ENCODE peak calls at places on chromosomes 6 and 20, in six cellular contexts. One of them, this sample, is unnamed.

GRCh38 chr20:31945319-31945718 is 6.5 kb downstream of the PDRG1 start:
- ATAC-seq in heart left ventricle: no peak
- ATAC-seq in activated naive CD8-positive, alpha-beta T cell treated with anti-CD3 and anti-CD28 coated beads, Interleukin-2, amount 50 U/mL, for 24 hours: no peak
- ATAC-seq in Right ventricle myocardium inferior: no peak
- ATAC-seq in right cardiac atrium: no peak
- ATAC-seq in left cardiac atrium: no peak
- ATAC-seq in this sample: no peak

GRCh38 chr20:41076776-41077175 is 48.2 kb downstream of the TOP1 start:
- ATAC-seq in left cardiac atrium: no peak
- ATAC-seq in activated naive CD8-positive, alpha-beta T cell treated with anti-CD3 and anti-CD28 coated beads, Interleukin-2, amount 50 U/mL, for 24 hours: no peak
- ATAC-seq in heart left ventricle: no peak
- ATAC-seq in Right ventricle myocardium inferior: no peak
- ATAC-seq in right cardiac atrium: no peak
- ATAC-seq in this sample: no peak

GRCh38 chr6:167770291-167770955 is 56.3 kb upstream of the AFDN start:
- ATAC-seq in Right ventricle myocardium inferior: no peak
- ATAC-seq in activated naive CD8-positive, alpha-beta T cell treated with anti-CD3 and anti-CD28 coated beads, Interleukin-2, amount 50 U/mL, for 24 hours: no peak
- ATAC-seq in heart left ventricle: no peak
- ATAC-seq in left cardiac atrium: no peak
- ATAC-seq in right cardiac atrium: no peak
- ATAC-seq in this sample: no peak

GRCh38 chr6:44256291-44257006 is 879 bp downstream of the SLC35B2 start:
- ATAC-seq in activated naive CD8-positive, alpha-beta T cell treated with anti-CD3 and anti-CD28 coated beads, Interleukin-2, amount 50 U/mL, for 24 hours: peak; percentile 2
- ATAC-seq in Right ventricle myocardium inferior: no peak
- ATAC-seq in right cardiac atrium: peak; percentile 6
- ATAC-seq in left cardiac atrium: no peak
- ATAC-seq in heart left ventricle: no peak
- ATAC-seq in this sample: no peak

GRCh38 chr6:27040244-27041042 is 207.1 kb upstream of the PRSS16 start:
- ATAC-seq in activated naive CD8-positive, alpha-beta T cell treated with anti-CD3 and anti-CD28 coated beads, Interleukin-2, amount 50 U/mL, for 24 hours: no peak
- ATAC-seq in right cardiac atrium: peak; percentile 51
- ATAC-seq in left cardiac atrium: no peak
- ATAC-seq in Right ventricle myocardium inferior: no peak
- ATAC-seq in heart left ventricle: no peak
- ATAC-seq in this sample: no peak

GRCh38 chr6:42996513-42996912 is 12.1 kb downstream of the PPP2R5D start:
- ATAC-seq in left cardiac atrium: no peak
- ATAC-seq in right cardiac atrium: no peak
- ATAC-seq in activated naive CD8-positive, alpha-beta T cell treated with anti-CD3 and anti-CD28 coated beads, Interleukin-2, amount 50 U/mL, for 24 hours: no peak
- ATAC-seq in Right ventricle myocardium inferior: no peak
- ATAC-seq in heart left ventricle: no peak
- ATAC-seq in this sample: no peak

GRCh38 chr20:20489623-20490341 is 121.9 kb downstream of the INSM1 start:
- ATAC-seq in right cardiac atrium: no peak
- ATAC-seq in heart left ventricle: no peak
- ATAC-seq in left cardiac atrium: no peak
- ATAC-seq in activated naive CD8-positive, alpha-beta T cell treated with anti-CD3 and anti-CD28 coated beads, Interleukin-2, amount 50 U/mL, for 24 hours: no peak
- ATAC-seq in Right ventricle myocardium inferior: no peak
- ATAC-seq in this sample: no peak

GRCh38 chr6:97085772-97086171 is 161.2 kb downstream of the KLHL32 start:
- ATAC-seq in activated naive CD8-positive, alpha-beta T cell treated with anti-CD3 and anti-CD28 coated beads, Interleukin-2, amount 50 U/mL, for 24 hours: no peak
- ATAC-seq in heart left ventricle: no peak
- ATAC-seq in right cardiac atrium: no peak
- ATAC-seq in Right ventricle myocardium inferior: no peak
- ATAC-seq in left cardiac atrium: no peak
- ATAC-seq in this sample: no peak

GRCh38 chr6:128500017-128500416 is 20.4 kb downstream of the PTPRK start:
- ATAC-seq in right cardiac atrium: no peak
- ATAC-seq in activated naive CD8-positive, alpha-beta T cell treated with anti-CD3 and anti-CD28 coated beads, Interleukin-2, amount 50 U/mL, for 24 hours: no peak
- ATAC-seq in left cardiac atrium: no peak
- ATAC-seq in heart left ventricle: no peak
- ATAC-seq in Right ventricle myocardium inferior: peak; percentile 18
- ATAC-seq in this sample: no peak

GRCh38 chr6:37536462-37537225 is 37.0 kb upstream of the CCDC167 start:
- ATAC-seq in left cardiac atrium: no peak
- ATAC-seq in activated naive CD8-positive, alpha-beta T cell treated with anti-CD3 and anti-CD28 coated beads, Interleukin-2, amount 50 U/mL, for 24 hours: no peak
- ATAC-seq in heart left ventricle: no peak
- ATAC-seq in Right ventricle myocardium inferior: no peak
- ATAC-seq in right cardiac atrium: peak; percentile 9
- ATAC-seq in this sample: peak; percentile 52

GRCh38 chr6:16730720-16731502 is 30.3 kb downstream of the ATXN1 start:
- ATAC-seq in activated naive CD8-positive, alpha-beta T cell treated with anti-CD3 and anti-CD28 coated beads, Interleukin-2, amount 50 U/mL, for 24 hours: no peak
- ATAC-seq in heart left ventricle: no peak
- ATAC-seq in right cardiac atrium: no peak
- ATAC-seq in Right ventricle myocardium inferior: no peak
- ATAC-seq in left cardiac atrium: no peak
- ATAC-seq in this sample: no peak

GRCh38 chr20:36950432-36951197 is 893 bp downstream of the SAMHD1 start:
- ATAC-seq in activated naive CD8-positive, alpha-beta T cell treated with anti-CD3 and anti-CD28 coated beads, Interleukin-2, amount 50 U/mL, for 24 hours: no peak
- ATAC-seq in Right ventricle myocardium inferior: no peak
- ATAC-seq in left cardiac atrium: peak; percentile 6
- ATAC-seq in right cardiac atrium: peak; percentile 34
- ATAC-seq in heart left ventricle: no peak
- ATAC-seq in this sample: no peak

GRCh38 chr6:35318845-35319220 is 21.2 kb downstream of the DEF6 start:
- ATAC-seq in left cardiac atrium: no peak
- ATAC-seq in activated naive CD8-positive, alpha-beta T cell treated with anti-CD3 and anti-CD28 coated beads, Interleukin-2, amount 50 U/mL, for 24 hours: no peak
- ATAC-seq in right cardiac atrium: no peak
- ATAC-seq in Right ventricle myocardium inferior: no peak
- ATAC-seq in heart left ventricle: no peak
- ATAC-seq in this sample: no peak

GRCh38 chr6:157343732-157344131 is 20.4 kb upstream of the TMEM242 start:
- ATAC-seq in left cardiac atrium: no peak
- ATAC-seq in right cardiac atrium: no peak
- ATAC-seq in Right ventricle myocardium inferior: no peak
- ATAC-seq in activated naive CD8-positive, alpha-beta T cell treated with anti-CD3 and anti-CD28 coated beads, Interleukin-2, amount 50 U/mL, for 24 hours: no peak
- ATAC-seq in heart left ventricle: no peak
- ATAC-seq in this sample: no peak

GRCh38 chr20:53336892-53337291 is 256.7 kb downstream of the ZNF217 start:
- ATAC-seq in heart left ventricle: no peak
- ATAC-seq in right cardiac atrium: no peak
- ATAC-seq in Right ventricle myocardium inferior: no peak
- ATAC-seq in left cardiac atrium: no peak
- ATAC-seq in activated naive CD8-positive, alpha-beta T cell treated with anti-CD3 and anti-CD28 coated beads, Interleukin-2, amount 50 U/mL, for 24 hours: no peak
- ATAC-seq in this sample: no peak

GRCh38 chr6:134379599-134379998 is 61.7 kb upstream of the SGK1 start:
- ATAC-seq in right cardiac atrium: no peak
- ATAC-seq in heart left ventricle: no peak
- ATAC-seq in Right ventricle myocardium inferior: no peak
- ATAC-seq in left cardiac atrium: no peak
- ATAC-seq in activated naive CD8-positive, alpha-beta T cell treated with anti-CD3 and anti-CD28 coated beads, Interleukin-2, amount 50 U/mL, for 24 hours: no peak
- ATAC-seq in this sample: no peak

GRCh38 chr6:123994168-123994567 is 190.5 kb downstream of the NKAIN2 start:
- ATAC-seq in Right ventricle myocardium inferior: no peak
- ATAC-seq in activated naive CD8-positive, alpha-beta T cell treated with anti-CD3 and anti-CD28 coated beads, Interleukin-2, amount 50 U/mL, for 24 hours: no peak
- ATAC-seq in left cardiac atrium: no peak
- ATAC-seq in heart left ventricle: no peak
- ATAC-seq in right cardiac atrium: no peak
- ATAC-seq in this sample: no peak

GRCh38 chr6:20805027-20805426 is 270.8 kb downstream of the CDKAL1 start:
- ATAC-seq in right cardiac atrium: no peak
- ATAC-seq in left cardiac atrium: no peak
- ATAC-seq in Right ventricle myocardium inferior: no peak
- ATAC-seq in heart left ventricle: no peak
- ATAC-seq in activated naive CD8-positive, alpha-beta T cell treated with anti-CD3 and anti-CD28 coated beads, Interleukin-2, amount 50 U/mL, for 24 hours: no peak
- ATAC-seq in this sample: no peak

GRCh38 chr6:149212892-149213786 is 104.4 kb upstream of the TAB2 start:
- ATAC-seq in left cardiac atrium: no peak
- ATAC-seq in right cardiac atrium: no peak
- ATAC-seq in heart left ventricle: no peak
- ATAC-seq in Right ventricle myocardium inferior: no peak
- ATAC-seq in activated naive CD8-positive, alpha-beta T cell treated with anti-CD3 and anti-CD28 coated beads, Interleukin-2, amount 50 U/mL, for 24 hours: peak; percentile 38
- ATAC-seq in this sample: peak; percentile 84

This sample was measured in stimulated activated memory B cell treated with anti-CD40 and anti-IgM and Interleukin-4, amounts not matched to agents 10 μg/mL and 1 μg/mL and 100 μg/mL, for 72 hours.